ENCODE peak calls at places on chromosomes 16 and 17, in nine cellular contexts. P, M, C, V, Q, I, D, J and S are unnamed samples.

GRCh38 chr17:10477701-10478100 is 8.3 kb upstream of the MYH4 start:
- DNase-seq in P (no peak), M (no peak), C (no peak), V (no peak), Q (no peak), I (no peak), D (no peak), J (no peak), S (no peak)

GRCh38 chr16:81461243-81461642 is 16.6 kb downstream of the CMIP start:
- DNase-seq in P (no peak), M (no peak), C (no peak), V (no peak), Q (no peak), I (no peak), D (no peak), J (no peak), S (no peak)

GRCh38 chr16:75566889-75567255 is 693 bp downstream of the GABARAPL2 start:
- DNase-seq in P (no peak), M (no peak), C (peak), V (peak), Q (peak), I (peak), D (no peak), J (no peak), S (no peak)

GRCh38 chr17:75976175-75976848 is 2.7 kb downstream of the ACOX1 start:
- DNase-seq in P (no peak), M (no peak), C (no peak), V (no peak), Q (no peak), I (peak), D (no peak), J (no peak), S (no peak)

GRCh38 chr16:23974223-23974622 is 138.4 kb downstream of the PRKCB start:
- DNase-seq in P (no peak), M (no peak), C (peak), V (peak), Q (no peak), I (no peak), D (peak), J (no peak), S (no peak)

GRCh38 chr16:1610841-1611653 is 825 bp downstream of the IFT140 start:
- DNase-seq in P (peak), M (no peak), C (no peak), V (no peak), Q (peak), I (peak), D (peak), J (no peak), S (no peak)

GRCh38 chr17:79542718-79543117 is 68.1 kb downstream of the RBFOX3 start:
- DNase-seq in P (no peak), M (no peak), C (no peak), V (no peak), Q (no peak), I (no peak), D (no peak), J (no peak), S (no peak)

GRCh38 chr17:11140028-11140427 is 101.0 kb upstream of the SHISA6 start:
- DNase-seq in P (no peak), M (no peak), C (no peak), V (no peak), Q (no peak), I (no peak), D (no peak), J (no peak), S (peak)

GRCh38 chr17:57337390-57337789 is 81.1 kb downstream of the MSI2 start:
- DNase-seq in P (no peak), M (no peak), C (no peak), V (no peak), Q (no peak), I (no peak), D (no peak), J (no peak), S (no peak)

GRCh38 chr17:65664296-65664695 is 102.8 kb upstream of the AXIN2 start:
- DNase-seq in P (peak), M (peak), C (no peak), V (no peak), Q (no peak), I (peak), D (no peak), J (peak), S (no peak)

GRCh38 chr17:18070861-18071340 is 16.8 kb upstream of the DRG2 start:
- DNase-seq in P (peak), M (peak), C (peak), V (peak), Q (peak), I (peak), D (no peak), J (peak), S (peak)

GRCh38 chr16:77585379-77585778 is 136.9 kb upstream of the NUDT7 start:
- DNase-seq in P (no peak), M (peak), C (no peak), V (no peak), Q (peak), I (peak), D (no peak), J (no peak), S (no peak)

GRCh38 chr17:6525111-6525510 is 31.2 kb downstream of the PITPNM3 start:
- DNase-seq in P (no peak), M (no peak), C (no peak), V (no peak), Q (no peak), I (no peak), D (no peak), J (no peak), S (no peak)

GRCh38 chr17:44216173-44216572 is 3.3 kb downstream of the UBTF start:
- DNase-seq in P (no peak), M (no peak), C (no peak), V (no peak), Q (no peak), I (no peak), D (no peak), J (no peak), S (no peak)

GRCh38 chr17:57330587-57330986 is 74.3 kb downstream of the MSI2 start:
- DNase-seq in P (no peak), M (no peak), C (no peak), V (no peak), Q (no peak), I (no peak), D (no peak), J (no peak), S (no peak)

GRCh38 chr17:27382025-27382424 is 74.2 kb upstream of the KSR1 start:
- DNase-seq in P (no peak), M (no peak), C (no peak), V (no peak), Q (no peak), I (no peak), D (no peak), J (no peak), S (no peak)

GRCh38 chr17:51245535-51245934 is 14.3 kb downstream of the MBTD1 start:
- DNase-seq in P (no peak), M (no peak), C (no peak), V (no peak), Q (no peak), I (no peak), D (no peak), J (no peak), S (no peak)

GRCh38 chr17:12637015-12637414 is 28.7 kb upstream of the MYOCD start:
- DNase-seq in P (peak), M (peak), C (no peak), V (peak), Q (peak), I (peak), D (no peak), J (peak), S (peak)

GRCh38 chr16:56938664-56939513 is 6.9 kb downstream of the HERPUD1 start:
- DNase-seq in P (no peak), M (no peak), C (no peak), V (no peak), Q (no peak), I (no peak), D (no peak), J (no peak), S (no peak)

GRCh38 chr16:68599586-68599985 is 45.5 kb upstream of the CDH3 start:
- DNase-seq in P (no peak), M (no peak), C (no peak), V (no peak), Q (no peak), I (no peak), D (no peak), J (no peak), S (no peak)

GRCh38 chr17:78179372-78179771 is 7.5 kb downstream of the TK1 start:
- DNase-seq in P (peak), M (peak), C (no peak), V (no peak), Q (peak), I (peak), D (no peak), J (no peak), S (no peak)

GRCh38 chr16:1792836-1793577 is 498 bp downstream of the IGFALS start:
- DNase-seq in P (no peak), M (no peak), C (no peak), V (no peak), Q (no peak), I (no peak), D (no peak), J (no peak), S (no peak)

GRCh38 chr16:72424776-72425175 is 252.8 kb upstream of the PMFBP1 start:
- DNase-seq in P (no peak), M (no peak), C (no peak), V (no peak), Q (no peak), I (no peak), D (no peak), J (no peak), S (peak)

GRCh38 chr16:57299719-57300386 is 15.4 kb upstream of the PLLP start:
- DNase-seq in P (peak), M (peak), C (peak), V (peak), Q (peak), I (peak), D (peak), J (peak), S (peak)

GRCh38 chr17:38560503-38561318 is 45.0 kb downstream of the SRCIN1 start:
- DNase-seq in P (peak), M (peak), C (peak), V (peak), Q (peak), I (peak), D (no peak), J (no peak), S (no peak)

GRCh38 chr16:49459953-49460735 is 86.5 kb downstream of the C16orf78 start:
- DNase-seq in P (no peak), M (no peak), C (no peak), V (no peak), Q (no peak), I (no peak), D (no peak), J (no peak), S (no peak)

GRCh38 chr16:17515421-17516210 is 44.9 kb upstream of the XYLT1 start:
- DNase-seq in P (peak), M (peak), C (no peak), V (no peak), Q (no peak), I (peak), D (no peak), J (no peak), S (no peak)

GRCh38 chr17:79154446-79154845 is 79.8 kb downstream of the ENGASE start:
- DNase-seq in P (no peak), M (no peak), C (no peak), V (no peak), Q (no peak), I (no peak), D (no peak), J (no peak), S (no peak)

GRCh38 chr16:12695454-12695853 is 108.2 kb downstream of the CPPED1 start:
- DNase-seq in P (no peak), M (no peak), C (no peak), V (no peak), Q (no peak), I (no peak), D (no peak), J (no peak), S (no peak)

GRCh38 chr16:8828541-8829165 is 31.0 kb downstream of the PMM2 start:
- DNase-seq in P (no peak), M (peak), C (no peak), V (no peak), Q (no peak), I (peak), D (no peak), J (no peak), S (no peak)

GRCh38 chr16:11306381-11306780 is 25.3 kb upstream of the PRM1 start:
- DNase-seq in P (no peak), M (no peak), C (no peak), V (no peak), Q (no peak), I (no peak), D (no peak), J (no peak), S (no peak)

GRCh38 chr17:55269894-55270293 is 5.1 kb downstream of the HLF start:
- DNase-seq in P (no peak), M (no peak), C (no peak), V (no peak), Q (no peak), I (no peak), D (no peak), J (no peak), S (no peak)

GRCh38 chr17:55266051-55266957 is 1.5 kb downstream of the HLF start:
- DNase-seq in P (no peak), M (no peak), C (peak), V (no peak), Q (no peak), I (peak), D (no peak), J (no peak), S (no peak)

GRCh38 chr17:55268649-55269480 is 4.1 kb downstream of the HLF start:
- DNase-seq in P (no peak), M (no peak), C (no peak), V (no peak), Q (no peak), I (no peak), D (no peak), J (no peak), S (no peak)

GRCh38 chr17:55266958-55267688 is 2.4 kb downstream of the HLF start:
- DNase-seq in P (no peak), M (no peak), C (no peak), V (no peak), Q (no peak), I (peak), D (no peak), J (no peak), S (no peak)

GRCh38 chr17:55267777-55268648 is 3.3 kb downstream of the HLF start:
- DNase-seq in P (no peak), M (no peak), C (no peak), V (no peak), Q (no peak), I (no peak), D (no peak), J (no peak), S (no peak)
- H3K4me3 ChIP-seq in P (no peak), M (no peak), C (no peak), V (no peak), Q (no peak), I (no peak), D (no peak), J (no peak), S (no peak)

GRCh38 chr17:59641799-59642484 is 22.2 kb downstream of the CLTC start:
- DNase-seq in P (no peak), M (no peak), C (no peak), V (no peak), Q (no peak), I (no peak), D (no peak), J (no peak), S (no peak)
- H3K4me3 ChIP-seq in P (no peak), M (no peak), C (no peak), V (no peak), Q (no peak), I (no peak), D (no peak), J (no peak), S (no peak)

GRCh38 chr17:48163809-48164208 is 56.2 kb downstream of the SNX11 start:
- DNase-seq in P (no peak), M (no peak), C (no peak), V (no peak), Q (no peak), I (peak), D (no peak), J (no peak), S (no peak)

GRCh38 chr17:48161127-48161905 is 53.8 kb downstream of the SNX11 start:
- DNase-seq in P (no peak), M (no peak), C (no peak), V (no peak), Q (no peak), I (no peak), D (no peak), J (no peak), S (no peak)

GRCh38 chr17:48162946-48163506 is 55.5 kb downstream of the SNX11 start:
- DNase-seq in P (no peak), M (peak), C (no peak), V (no peak), Q (peak), I (no peak), D (no peak), J (no peak), S (peak)

GRCh38 chr17:48160177-48160967 is 52.8 kb downstream of the SNX11 start:
- DNase-seq in P (no peak), M (no peak), C (no peak), V (no peak), Q (no peak), I (no peak), D (no peak), J (no peak), S (no peak)

GRCh38 chr17:48162305-48162934 is 54.9 kb downstream of the SNX11 start:
- DNase-seq in P (no peak), M (no peak), C (no peak), V (no peak), Q (no peak), I (no peak), D (no peak), J (no peak), S (no peak)
- H3K4me3 ChIP-seq in P (no peak), M (no peak), C (no peak), V (no peak), Q (no peak), I (no peak), D (no peak), J (no peak), S (peak)

GRCh38 chr17:45429338-45430005 is 3.2 kb downstream of the ARHGAP27 start:
- DNase-seq in P (no peak), M (no peak), C (peak), V (peak), Q (peak), I (peak), D (no peak), J (no peak), S (peak)
- H3K4me3 ChIP-seq in P (no peak), M (no peak), C (peak), V (peak), Q (no peak), I (no peak), D (no peak), J (no peak), S (no peak)